ENCODE peak calls at places on chromosome 1, in six cellular contexts. L is HEK293T; A is fibroblast of lung; M is DMS153; K is activated naive CD8-positive, alpha-beta T cell treated with anti-CD3 and anti-CD28 coated beads for 36 hours; Y is C1 segment of cervical spinal cord. W is an unnamed sample.
A peak's percentile ranks its signal among the peaks of the same experiment; 100 is the strongest.

GRCh38 chr1:25030674-25031589 is 100.9 kb upstream of the RUNX3 start:
- DNase-seq in L (no peak), A (peak; percentile 54), M (no peak), K (peak; percentile 87), Y (no peak), W (no peak)

GRCh38 chr1:104646233-104646632 is 896.5 kb downstream of the AMY1C start:
- DNase-seq in L (no peak), A (no peak), M (no peak), K (no peak), Y (no peak), W (no peak)

GRCh38 chr1:228152918-228153258 is 3.2 kb downstream of the GJC2 start:
- DNase-seq in L (no peak), A (no peak), M (no peak), K (no peak), Y (no peak), W (peak; percentile 4)

GRCh38 chr1:53278294-53278693 is 40.0 kb upstream of the MAGOH start:
- DNase-seq in L (peak; percentile 78), A (no peak), M (no peak), K (peak; percentile 59), Y (no peak), W (peak; percentile 76)

GRCh38 chr1:96966536-96967138 is 245.1 kb downstream of the PTBP2 start:
- DNase-seq in L (peak; percentile 77), A (peak; percentile 56), M (peak; percentile 44), K (peak; percentile 59), Y (peak; percentile 32), W (peak; percentile 84)

GRCh38 chr1:31705080-31705866 is 1.5 kb upstream of the COL16A1 start:
- DNase-seq in L (peak; percentile 69), A (peak; percentile 53), M (peak; percentile 75), K (peak; percentile 81), Y (peak; percentile 72), W (peak; percentile 75)

GRCh38 chr1:171590022-171590421 is 32.0 kb upstream of the MYOCOS start:
- DNase-seq in L (no peak), A (peak; percentile 69), M (no peak), K (no peak), Y (no peak), W (no peak)

GRCh38 chr1:176559474-176560390 is 96.8 kb downstream of the PAPPA2 start:
- DNase-seq in L (peak; percentile 73), A (peak; percentile 50), M (peak; percentile 25), K (peak; percentile 1), Y (no peak), W (peak; percentile 66)